ENCODE peak calls at places on chromosomes 5 and 9, in eight cellular contexts. I is cardiac muscle cell; X is activated T-cell treated with anti-CD3 and anti-CD28 coated beads, Interleukin-2, amount 50 U/mL, for 4 hours; A is stimulated activated CD4-positive, alpha-beta T cell treated with anti-CD3 and anti-CD28 coated beads, Interleukin-4, amount 100 ng/mL, for 24 hours; U is PC-3; D is aorta; M is lung microvascular endothelial cell; L is KBM-7. E is an unnamed sample.

GRCh38 chr9:73701415-73702057 is 549.9 kb downstream of the ANXA1 start:
- DNase-seq in I (no peak), X (no peak), A (no peak), U (no peak), D (no peak), M (no peak), L (no peak), E (no peak)

GRCh38 chr9:99778308-99778707 is 43.4 kb upstream of the NR4A3 start:
- DNase-seq in I (peak; percentile 51), X (peak; percentile 6), A (peak; percentile 36), U (peak; percentile 78), D (no peak), M (peak; percentile 74), L (no peak), E (peak; percentile 75)

GRCh38 chr9:89442501-89442978 is 55.4 kb downstream of the SEMA4D start:
- DNase-seq in I (no peak), X (no peak), A (no peak), U (no peak), D (no peak), M (no peak), L (no peak), E (no peak)

GRCh38 chr5:128083811-128084227 is 253 bp downstream of the SLC12A2 start:
- DNase-seq in I (peak; percentile 73), X (no peak), A (no peak), U (no peak), D (no peak), M (peak; percentile 74), L (no peak), E (no peak)

GRCh38 chr5:119212666-119213065 is 141.8 kb downstream of the DMXL1 start:
- DNase-seq in I (no peak), X (no peak), A (no peak), U (no peak), D (no peak), M (no peak), L (no peak), E (no peak)

GRCh38 chr5:16410338-16410737 is 55.3 kb downstream of the ZNF622 start:
- DNase-seq in I (no peak), X (no peak), A (no peak), U (no peak), D (no peak), M (no peak), L (no peak), E (no peak)

GRCh38 chr5:122907238-122907637 is 61.8 kb downstream of the SNX24 start:
- DNase-seq in I (peak; percentile 69), X (no peak), A (no peak), U (peak; percentile 61), D (no peak), M (no peak), L (no peak), E (no peak)

GRCh38 chr5:180868960-180869359 is 7.9 kb upstream of the ZFP62 start:
- DNase-seq in I (peak; percentile 77), X (peak; percentile 58), A (peak; percentile 70), U (peak; percentile 98), D (peak; percentile 86), M (peak; percentile 80), L (peak; percentile 84), E (peak; percentile 78)

GRCh38 chr5:76187386-76187785 is 104.2 kb downstream of the SV2C start:
- DNase-seq in I (no peak), X (no peak), A (no peak), U (no peak), D (no peak), M (no peak), L (no peak), E (no peak)

GRCh38 chr5:1387059-1387755 is 42.3 kb upstream of the CLPTM1L start:
- DNase-seq in I (no peak), X (no peak), A (no peak), U (no peak), D (no peak), M (no peak), L (no peak), E (no peak)

GRCh38 chr5:1794896-1795290 is 4.7 kb downstream of the MRPL36 start:
- DNase-seq in I (no peak), X (no peak), A (no peak), U (no peak), D (no peak), M (no peak), L (no peak), E (no peak)

GRCh38 chr5:52481216-52481615 is 306.5 kb upstream of the ITGA1 start:
- DNase-seq in I (no peak), X (no peak), A (no peak), U (no peak), D (no peak), M (no peak), L (no peak), E (peak; percentile 19)

GRCh38 chr5:128904815-128905214 is 60.5 kb upstream of the SLC27A6 start:
- DNase-seq in I (peak; percentile 2), X (no peak), A (no peak), U (no peak), D (no peak), M (no peak), L (no peak), E (no peak)

GRCh38 chr9:109497193-109498165 is 628 bp downstream of the PTPN3 start:
- DNase-seq in I (no peak), X (no peak), A (no peak), U (peak; percentile 55), D (no peak), M (no peak), L (no peak), E (peak; percentile 49)

GRCh38 chr5:157855404-157855994 is 3.4 kb downstream of the CLINT1 start:
- DNase-seq in I (peak; percentile 81), X (no peak), A (peak; percentile 18), U (peak; percentile 83), D (peak; percentile 63), M (peak; percentile 78), L (peak; percentile 79), E (peak; percentile 74)

GRCh38 chr5:34957857-34958690 is 28.7 kb downstream of the DNAJC21 start:
- DNase-seq in I (peak; percentile 45), X (no peak), A (no peak), U (peak; percentile 56), D (no peak), M (peak; percentile 38), L (peak; percentile 40), E (peak; percentile 54)

GRCh38 chr5:87268126-87268969 is 665 bp downstream of the RASA1 start:
- DNase-seq in I (peak; percentile 69), X (peak; percentile 65), A (peak; percentile 78), U (peak; percentile 74), D (peak; percentile 75), M (peak; percentile 74), L (peak; percentile 86), E (peak; percentile 81)

GRCh38 chr5:158378931-158379330 is 520.0 kb upstream of the CLINT1 start:
- DNase-seq in I (no peak), X (no peak), A (no peak), U (no peak), D (no peak), M (no peak), L (no peak), E (no peak)

GRCh38 chr5:157252741-157253465 is 13.0 kb upstream of the CYFIP2 start:
- DNase-seq in I (peak; percentile 46), X (peak; percentile 44), A (peak; percentile 59), U (no peak), D (peak; percentile 58), M (peak; percentile 46), L (peak; percentile 59), E (no peak)

GRCh38 chr5:68834486-68834885 is 259.3 kb upstream of the SLC30A5 start:
- DNase-seq in I (peak; percentile 15), X (no peak), A (no peak), U (no peak), D (no peak), M (no peak), L (no peak), E (no peak)

GRCh38 chr5:87147441-87147840 is 120.2 kb upstream of the RASA1 start:
- DNase-seq in I (peak; percentile 15), X (no peak), A (no peak), U (no peak), D (no peak), M (no peak), L (no peak), E (no peak)

GRCh38 chr5:9514968-9515367 is 30.9 kb downstream of the SEMA5A start:
- DNase-seq in I (no peak), X (no peak), A (no peak), U (no peak), D (no peak), M (no peak), L (no peak), E (no peak)

GRCh38 chr5:150333400-150333799 is 24.1 kb upstream of the TCOF1 start:
- DNase-seq in I (no peak), X (no peak), A (no peak), U (no peak), D (no peak), M (no peak), L (no peak), E (no peak)

GRCh38 chr9:110847661-110848060 is 179.1 kb downstream of the MUSK start:
- DNase-seq in I (peak; percentile 86), X (no peak), A (no peak), U (no peak), D (no peak), M (no peak), L (no peak), E (no peak)

GRCh38 chr5:170388818-170389217 is 349 bp downstream of the KCNMB1 start:
- DNase-seq in I (no peak), X (no peak), A (no peak), U (no peak), D (no peak), M (no peak), L (no peak), E (no peak)

GRCh38 chr9:13899924-13900323 is 414.0 kb downstream of the NFIB start:
- DNase-seq in I (no peak), X (no peak), A (no peak), U (no peak), D (no peak), M (peak; percentile 69), L (no peak), E (no peak)

GRCh38 chr9:136143215-136144001 is 24.7 kb upstream of the TMEM250 start:
- DNase-seq in I (peak; percentile 33), X (no peak), A (no peak), U (peak; percentile 26), D (peak; percentile 49), M (peak; percentile 49), L (peak; percentile 49), E (peak; percentile 46)

GRCh38 chr9:94824401-94824800 is 97.9 kb downstream of the AOPEP start:
- DNase-seq in I (no peak), X (no peak), A (no peak), U (no peak), D (no peak), M (no peak), L (no peak), E (no peak)

GRCh38 chr5:98753507-98753906 is 20.0 kb upstream of the RGMB start:
- DNase-seq in I (no peak), X (no peak), A (no peak), U (no peak), D (no peak), M (no peak), L (no peak), E (no peak)

GRCh38 chr9:34125681-34126206 is 754 bp downstream of the DCAF12 start:
- DNase-seq in I (peak; percentile 15), X (no peak), A (no peak), U (peak; percentile 44), D (no peak), M (peak; percentile 19), L (peak; percentile 23), E (peak; percentile 79)

GRCh38 chr5:141513627-141514329 is 24.9 kb downstream of the PCDHGC5 start:
- DNase-seq in I (peak; percentile 90), X (peak; percentile 68), A (peak; percentile 78), U (no peak), D (peak; percentile 93), M (peak; percentile 83), L (peak; percentile 54), E (no peak)

GRCh38 chr9:134466869-134467616 is 140.8 kb downstream of the RXRA start:
- DNase-seq in I (no peak), X (no peak), A (no peak), U (no peak), D (peak; percentile 44), M (no peak), L (no peak), E (no peak)

GRCh38 chr5:180352116-180352975 is 790 bp downstream of the GFPT2 start:
- DNase-seq in I (peak; percentile 46), X (no peak), A (no peak), U (no peak), D (no peak), M (peak; percentile 25), L (no peak), E (no peak)

E was measured in RKO.